ENCODE peak calls at places on chromosome 5, in seven cellular contexts. D is heart right ventricle, F is fibroblast of lung, Z is tibial nerve, N is lower lobe of right lung, S is ascending aorta, K is Peyer's patch. A is an unnamed sample.
A peak's percentile ranks its signal among the peaks of the same experiment; 100 is the strongest.

GRCh38 chr5:64806537-64806936 is 37.8 kb downstream of the CWC27 start:
- DNase-seq in D (no peak), F (no peak), Z (no peak), N (no peak), S (no peak), K (no peak), A (no peak)

GRCh38 chr5:115419794-115420585 is 123.5 kb upstream of the CCDC112 start:
- DNase-seq in D (no peak), F (peak; percentile 96), Z (no peak), N (no peak), S (no peak), K (no peak), A (peak; percentile 96)

GRCh38 chr5:5221731-5222130 is 81.6 kb downstream of the ADAMTS16 start:
- DNase-seq in D (no peak), F (peak; percentile 38), Z (no peak), N (no peak), S (no peak), K (no peak), A (no peak)

GRCh38 chr5:125190232-125191051 is 444.0 kb upstream of the ZNF608 start:
- DNase-seq in D (no peak), F (no peak), Z (no peak), N (no peak), S (no peak), K (no peak), A (no peak)

GRCh38 chr5:1264211-1264610 is 30.7 kb downstream of the TERT start:
- DNase-seq in D (no peak), F (no peak), Z (no peak), N (no peak), S (no peak), K (no peak), A (no peak)

GRCh38 chr5:133214153-133214820 is 162.5 kb downstream of the HSPA4 start:
- DNase-seq in D (no peak), F (no peak), Z (no peak), N (no peak), S (no peak), K (no peak), A (no peak)

GRCh38 chr5:142508027-142508426 is 177.9 kb downstream of the FGF1 start:
- DNase-seq in D (no peak), F (no peak), Z (no peak), N (peak; percentile 55), S (no peak), K (no peak), A (no peak)

GRCh38 chr5:55338810-55339243 is 31.0 kb downstream of the MTREX start:
- DNase-seq in D (no peak), F (no peak), Z (no peak), N (no peak), S (peak; percentile 39), K (no peak), A (no peak)

GRCh38 chr5:107670927-107671741 is at the start of gene EFNA5:
- DNase-seq in D (peak; percentile 21), F (peak; percentile 65), Z (no peak), N (peak; percentile 56), S (no peak), K (no peak), A (peak; percentile 63)

GRCh38 chr5:111914957-111915356 is 158.0 kb upstream of the NREP start:
- DNase-seq in D (no peak), F (no peak), Z (no peak), N (no peak), S (no peak), K (no peak), A (no peak)

GRCh38 chr5:132673939-132674630 is at the start of gene IL4:
- DNase-seq in D (no peak), F (no peak), Z (no peak), N (no peak), S (no peak), K (no peak), A (no peak)

GRCh38 chr5:151347364-151347763 is at the start of gene SLC36A2:
- DNase-seq in D (no peak), F (no peak), Z (no peak), N (no peak), S (no peak), K (no peak), A (no peak)

GRCh38 chr5:42547146-42547545 is 123.9 kb downstream of the GHR start:
- DNase-seq in D (no peak), F (peak; percentile 94), Z (no peak), N (no peak), S (no peak), K (no peak), A (peak; percentile 58)

GRCh38 chr5:22521521-22521920 is 331.6 kb downstream of the CDH12 start:
- DNase-seq in D (no peak), F (peak; percentile 56), Z (no peak), N (no peak), S (no peak), K (no peak), A (no peak)

GRCh38 chr5:93598997-93599371 is 16.0 kb downstream of the NR2F1 start:
- DNase-seq in D (no peak), F (no peak), Z (no peak), N (no peak), S (no peak), K (no peak), A (no peak)

GRCh38 chr5:151005187-151005974 is 15.0 kb upstream of the GPX3 start:
- DNase-seq in D (no peak), F (peak; percentile 80), Z (peak; percentile 68), N (no peak), S (no peak), K (peak; percentile 62), A (peak; percentile 27)

GRCh38 chr5:3518057-3518456 is 77.6 kb upstream of the IRX1 start:
- DNase-seq in D (no peak), F (no peak), Z (no peak), N (no peak), S (no peak), K (no peak), A (no peak)

GRCh38 chr5:135154197-135154596 is 120.2 kb upstream of the PITX1 start:
- DNase-seq in D (no peak), F (no peak), Z (no peak), N (no peak), S (no peak), K (no peak), A (peak; percentile 30)

GRCh38 chr5:98519530-98519929 is 253.9 kb upstream of the RGMB start:
- DNase-seq in D (no peak), F (no peak), Z (no peak), N (no peak), S (no peak), K (no peak), A (no peak)

GRCh38 chr5:150763023-150763793 is 4.4 kb upstream of the DCTN4 start:
- DNase-seq in D (no peak), F (peak; percentile 68), Z (peak; percentile 46), N (no peak), S (no peak), K (peak; percentile 65), A (peak; percentile 33)

GRCh38 chr5:10520716-10521115 is 43.2 kb upstream of the ANKRD33B start:
- DNase-seq in D (no peak), F (peak; percentile 48), Z (no peak), N (no peak), S (no peak), K (no peak), A (peak; percentile 27)

GRCh38 chr5:65867509-65868195 is 58.7 kb upstream of the ERBIN start:
- DNase-seq in D (no peak), F (no peak), Z (no peak), N (no peak), S (no peak), K (no peak), A (no peak)

GRCh38 chr5:54329731-54330709 is 19.6 kb upstream of the ARL15 start:
- DNase-seq in D (no peak), F (peak; percentile 86), Z (no peak), N (no peak), S (no peak), K (peak; percentile 54), A (peak; percentile 83)

GRCh38 chr5:153256-153655 is 38.0 kb upstream of the LRRC14B start:
- DNase-seq in D (no peak), F (peak; percentile 40), Z (no peak), N (no peak), S (no peak), K (peak; percentile 36), A (no peak)
- H3K4me3 ChIP-seq in D (no peak overlapping the region), F (no peak overlapping the region), Z (no peak overlapping the region), N (no peak overlapping the region), S (no peak overlapping the region), K (no peak overlapping the region), A (no peak overlapping the region)

GRCh38 chr5:156541582-156541981 is 214.6 kb downstream of the SGCD start:
- DNase-seq in D (no peak), F (no peak), Z (no peak), N (no peak), S (no peak), K (no peak), A (no peak)
- H3K4me1 ChIP-seq in D (peaks cover 12% of the 10 kb centered on the region), F (no peaks in the 10 kb centered on the region), Z (no peaks in the 10 kb centered on the region), N (no peaks in the 10 kb centered on the region), S (no peaks in the 10 kb centered on the region), K (no peaks in the 10 kb centered on the region), A (no peaks in the 10 kb centered on the region)

GRCh38 chr5:52693279-52693678 is 94.4 kb upstream of the ITGA1 start:
- DNase-seq in D (peak; percentile 58), F (peak; percentile 46), Z (no peak), N (no peak), S (no peak), K (peak; percentile 70), A (peak; percentile 34)
- TF ChIP-seq CTCF in D (peak; percentile 51), F (peak; percentile 43), Z (peak; percentile 32), N (peak; percentile 63), S (peak; percentile 54), K (peak; percentile 71), A (peak; percentile 77)

GRCh38 chr5:140926211-140926902 is at the start of gene PCDHAC1:
- DNase-seq in D (peak; percentile 60), F (peak; percentile 27), Z (peak; percentile 60), N (peak; percentile 90), S (no peak), K (peak; percentile 70), A (peak; percentile 69)
- H3K4me3 ChIP-seq in D (peak within 1 kb of the TSS; percentile 57), F (peak within 1 kb of the TSS; percentile 18), Z (peak within 1 kb of the TSS; percentile 44), N (peak within 1 kb of the TSS; percentile 58), S (peak within 1 kb of the TSS; percentile 67), K (peak within 1 kb of the TSS; percentile 33), A (peak within 1 kb of the TSS; percentile 26)

GRCh38 chr5:56515011-56515410 is 281.9 kb upstream of the ANKRD55 start:
- DNase-seq in D (no peak), F (no peak), Z (no peak), N (no peak), S (no peak), K (no peak), A (no peak)

GRCh38 chr5:56516034-56516433 is 282.9 kb upstream of the ANKRD55 start:
- DNase-seq in D (no peak), F (no peak), Z (no peak), N (no peak), S (no peak), K (no peak), A (no peak)

GRCh38 chr5:56514246-56514645 is 281.1 kb upstream of the ANKRD55 start:
- DNase-seq in D (no peak), F (no peak), Z (no peak), N (no peak), S (no peak), K (no peak), A (peak; percentile 35)

GRCh38 chr5:56516936-56517521 is 283.9 kb upstream of the ANKRD55 start:
- DNase-seq in D (peak; percentile 35), F (peak; percentile 26), Z (no peak), N (no peak), S (no peak), K (peak; percentile 64), A (no peak)

GRCh38 chr5:56516441-56516840 is 283.3 kb upstream of the ANKRD55 start:
- DNase-seq in D (no peak), F (no peak), Z (no peak), N (no peak), S (no peak), K (no peak), A (no peak)
- H3K4me1 ChIP-seq in D (peaks cover 55% of the 10 kb centered on the region), F (peaks cover 2% of the 10 kb centered on the region), Z (no peaks in the 10 kb centered on the region), N (no peaks in the 10 kb centered on the region), S (peaks cover 5% of the 10 kb centered on the region), K (no peaks in the 10 kb centered on the region), A (peaks cover 17% of the 10 kb centered on the region)

A was measured in cardiac muscle cell.